ENCODE peak calls at places on chromosomes 12 and 14, in four cellular contexts. H, D, B and W are unnamed samples.

GRCh38 chr12:90854136-90854689 is 100.8 kb downstream of the CCER1 start:
- DNase-seq in H (peak), B (peak), D (no peak), W (no peak)

GRCh38 chr12:85575115-85576096 is 260.8 kb downstream of the RASSF9 start:
- DNase-seq in H (peak), D (no peak), B (peak), W (peak)

GRCh38 chr14:53668861-53669260 is 287.8 kb downstream of the BMP4 start:
- DNase-seq in B (no peak), H (no peak), D (no peak), W (no peak)

GRCh38 chr12:57460457-57461325 is 1.1 kb downstream of the GLI1 start:
- DNase-seq in H (no peak), D (no peak), B (no peak), W (peak)

GRCh38 chr12:132355742-132356681 is 26.6 kb upstream of the GALNT9 start:
- DNase-seq in B (no peak), H (no peak), D (peak), W (no peak)

GRCh38 chr12:99959549-99960170 is 25.1 kb downstream of the ANKS1B start:
- DNase-seq in H (no peak), B (no peak), D (no peak), W (no peak)

GRCh38 chr12:75556306-75556899 is 45.0 kb upstream of the KRR1 start:
- DNase-seq in D (no peak), B (no peak), H (no peak), W (no peak)

GRCh38 chr14:46940600-46940999 is 289.0 kb upstream of the RPL10L start:
- DNase-seq in D (no peak), H (no peak), B (no peak), W (no peak)

GRCh38 chr12:66011731-66012130 is 118.8 kb downstream of the LLPH start:
- DNase-seq in D (no peak), H (no peak), B (no peak), W (no peak)

GRCh38 chr14:89270439-89271227 is 146.4 kb downstream of the FOXN3 start:
- DNase-seq in D (peak), B (no peak), H (peak), W (peak)

GRCh38 chr12:51048601-51049369 is 658 bp downstream of the LETMD1 start:
- DNase-seq in H (no peak), D (no peak), B (no peak), W (no peak)

GRCh38 chr12:51793201-51793600 is 55.3 kb downstream of the FIGNL2 start:
- DNase-seq in B (no peak), D (no peak), H (no peak), W (no peak)

GRCh38 chr14:104706733-104707628 is 17.0 kb upstream of the ADSS1 start:
- DNase-seq in B (no peak), D (no peak), H (no peak), W (no peak)

GRCh38 chr12:10497602-10498001 is 8.1 kb upstream of the EIF2S3B start:
- DNase-seq in B (no peak), H (no peak), D (no peak), W (no peak)

GRCh38 chr14:88481794-88482193 is 73.0 kb downstream of the PTPN21 start:
- DNase-seq in D (no peak), B (no peak), H (peak), W (no peak)

GRCh38 chr14:49196327-49196726 is 389.9 kb downstream of the RPS29 start:
- DNase-seq in B (no peak), H (no peak), D (no peak), W (no peak)

GRCh38 chr12:63070709-63071108 is 80.3 kb downstream of the AVPR1A start:
- DNase-seq in D (no peak), H (no peak), B (no peak), W (no peak)

GRCh38 chr12:93226356-93226755 is 151.4 kb upstream of the NUDT4 start:
- DNase-seq in B (no peak), H (no peak), D (no peak), W (no peak)

GRCh38 chr14:87785868-87786267 is 207.1 kb downstream of the GALC start:
- DNase-seq in B (no peak), H (no peak), D (no peak), W (no peak)

GRCh38 chr12:42128327-42128726 is 16.3 kb downstream of the GXYLT1 start:
- DNase-seq in B (no peak), D (no peak), H (no peak), W (no peak)

GRCh38 chr14:85688024-85688423 is 158.1 kb downstream of the FLRT2 start:
- DNase-seq in B (no peak), D (no peak), H (no peak), W (no peak)

GRCh38 chr12:81815611-81816010 is 56.5 kb upstream of the PPFIA2 start:
- DNase-seq in D (no peak), B (no peak), H (no peak), W (no peak)

GRCh38 chr12:16076553-16076952 is 165.4 kb downstream of the DERA start:
- DNase-seq in B (no peak), D (no peak), H (no peak), W (no peak)

GRCh38 chr14:61240206-61240605 is 40.9 kb downstream of the TMEM30B start:
- DNase-seq in B (no peak), H (no peak), D (no peak), W (no peak)

GRCh38 chr12:43806737-43807072 is 588 bp upstream of the TWF1 start:
- DNase-seq in D (no peak), B (no peak), H (no peak), W (no peak)

GRCh38 chr12:104138747-104139186 is 757 bp upstream of the NFYB start:
- DNase-seq in B (no peak), D (no peak), H (no peak), W (no peak)

GRCh38 chr12:15856097-15856982 is 25.8 kb upstream of the STRAP start:
- DNase-seq in H (peak), B (peak), D (no peak), W (peak)

GRCh38 chr12:3204143-3204542 is 127.0 kb downstream of the TSPAN9 start:
- DNase-seq in D (no peak), B (no peak), H (no peak), W (no peak)

GRCh38 chr14:23751591-23751990 is 115.4 kb downstream of the DHRS2 start:
- DNase-seq in D (no peak), H (no peak), B (no peak), W (no peak)

GRCh38 chr12:127260531-127260930 is 1006.4 kb upstream of the TMEM132C start:
- DNase-seq in B (no peak), D (no peak), H (no peak), W (no peak)

GRCh38 chr12:92539966-92540791 is 162.6 kb upstream of the PLEKHG7 start:
- DNase-seq in D (no peak), B (peak), H (peak), W (peak)

GRCh38 chr14:28785096-28785952 is 18.7 kb downstream of the FOXG1 start:
- DNase-seq in D (no peak), B (peak), H (no peak), W (no peak)

GRCh38 chr12:20212658-20213387 is 155.5 kb upstream of the PDE3A start:
- DNase-seq in H (peak), B (peak), D (peak), W (peak)

GRCh38 chr14:100127853-100128455 is 31.5 kb downstream of the DEGS2 start:
- DNase-seq in H (no peak), D (no peak), B (no peak), W (no peak)

GRCh38 chr12:14366211-14366762 is 805 bp downstream of the ATF7IP start:
- DNase-seq in H (no peak), D (no peak), B (no peak), W (no peak)

GRCh38 chr12:32270818-32271710 is 128.3 kb upstream of the FGD4 start:
- DNase-seq in B (no peak), H (no peak), D (no peak), W (no peak)

GRCh38 chr12:49507139-49507538 is 31.7 kb upstream of the KCNH3 start:
- DNase-seq in B (no peak), D (no peak), H (no peak), W (no peak)

GRCh38 chr14:102728509-102728908 is 48.7 kb upstream of the TRAF3 start:
- DNase-seq in B (no peak), D (no peak), H (no peak), W (no peak)

GRCh38 chr12:6215932-6216494 is 15.8 kb downstream of the CD9 start:
- DNase-seq in B (peak), D (no peak), H (peak), W (peak)

GRCh38 chr12:107448198-107448597 is 237.4 kb upstream of the PWP1 start:
- DNase-seq in B (no peak), H (no peak), D (no peak), W (no peak)
- TF ChIP-seq CTCF in B (no peak), H (peak), D (peak), W (no peak)

GRCh38 chr14:77025744-77026165 is 2.8 kb downstream of the IRF2BPL start:
- DNase-seq in B (no peak), D (peak), H (peak), W (peak)

GRCh38 chr14:77024171-77024627 is 4.3 kb downstream of the IRF2BPL start:
- DNase-seq in H (peak), D (peak), B (peak), W (peak)

GRCh38 chr14:77018785-77019184 is 9.7 kb downstream of the IRF2BPL start:
- DNase-seq in D (no peak), B (no peak), H (no peak), W (no peak)

GRCh38 chr14:77023001-77023996 is 5.2 kb downstream of the IRF2BPL start:
- DNase-seq in H (peak), D (peak), B (peak), W (peak)

DNA sequence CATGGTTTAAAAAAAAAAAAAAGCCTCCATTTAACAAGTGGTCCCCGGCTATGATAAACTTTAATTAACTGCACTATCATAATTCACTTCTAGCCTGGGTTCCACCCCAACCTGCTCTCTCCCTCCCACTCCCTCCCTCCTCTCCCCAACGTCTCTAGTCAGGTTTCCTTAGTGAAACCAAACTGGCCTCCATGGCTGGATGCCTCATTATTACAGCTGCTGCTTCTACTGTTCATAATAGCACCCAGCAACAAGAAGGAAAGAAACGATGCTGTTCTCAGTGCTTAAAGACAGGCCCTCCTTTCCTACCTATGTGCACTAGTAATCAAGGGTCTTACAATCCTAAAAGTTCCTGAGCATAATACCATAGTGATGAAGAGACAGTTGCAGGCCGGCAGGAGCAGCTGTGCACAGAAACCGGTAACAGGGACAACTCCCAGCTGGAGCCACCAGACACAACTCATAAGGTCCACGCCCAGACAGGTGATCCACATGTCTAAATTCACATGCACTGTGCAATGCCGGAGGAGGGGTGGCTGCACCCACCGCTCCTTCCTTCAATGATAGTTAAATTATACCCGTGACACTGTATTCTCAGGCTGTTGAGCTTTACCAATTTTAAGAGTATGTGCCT is 6.2 kb downstream of the IRF2BPL start:
- DNase-seq in B (no peak), D (no peak), H (no peak), W (peak)
- TF ChIP-seq POLR2A in B (no peak), D (no peak), H (no peak), W (no peak)

GRCh38 chr14:74906923-74907620 is 16.0 kb downstream of the RPS6KL1 start:
- DNase-seq in D (no peak), H (peak), B (no peak), W (no peak)
- TF ChIP-seq CTCF in D (no peak), H (no peak), B (no peak), W (peak)

GRCh38 chr14:22563987-22564386 is 25.0 kb downstream of the DAD1 start:
- DNase-seq in B (no peak), H (no peak), D (no peak), W (no peak)

GRCh38 chr14:22567437-22567836 is 21.6 kb downstream of the DAD1 start:
- DNase-seq in B (no peak), D (no peak), H (no peak), W (no peak)

GRCh38 chr14:22566845-22567244 is 22.2 kb downstream of the DAD1 start:
- DNase-seq in B (no peak), H (no peak), D (no peak), W (no peak)

GRCh38 chr14:22564463-22564862 is 24.6 kb downstream of the DAD1 start:
- DNase-seq in D (no peak), H (no peak), B (no peak), W (no peak)

DNA sequence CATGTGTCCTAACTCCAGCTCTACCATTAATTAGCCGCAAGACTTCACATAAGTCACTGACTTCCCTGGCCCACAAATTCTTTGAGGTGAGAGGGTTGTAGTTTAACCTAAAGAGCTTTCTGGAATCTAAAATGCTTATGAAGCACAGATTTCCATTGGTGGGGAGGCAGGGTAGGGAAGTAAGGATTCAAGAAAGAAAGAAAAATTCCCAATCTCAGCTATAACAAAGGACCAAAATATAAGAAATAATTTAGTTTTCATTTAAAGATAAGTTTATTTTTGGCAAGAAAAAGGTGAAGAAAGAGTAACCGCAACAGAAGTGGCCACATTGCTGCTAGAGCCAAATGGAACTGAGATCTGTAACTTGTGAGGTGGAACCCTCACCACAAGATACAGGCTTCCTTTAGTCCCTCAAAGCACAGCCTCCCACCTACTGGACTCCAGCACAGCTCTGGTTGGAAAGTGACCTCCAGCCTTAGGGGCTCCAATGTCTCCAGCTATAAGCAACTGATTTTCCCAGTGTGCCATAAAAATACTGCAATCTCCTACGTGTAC is 23.6 kb downstream of the DAD1 start:
- DNase-seq in D (no peak), B (no peak), H (no peak), W (no peak)
- TF ChIP-seq POLR2A in D (no peak), B (no peak), H (no peak), W (no peak)

DNA sequence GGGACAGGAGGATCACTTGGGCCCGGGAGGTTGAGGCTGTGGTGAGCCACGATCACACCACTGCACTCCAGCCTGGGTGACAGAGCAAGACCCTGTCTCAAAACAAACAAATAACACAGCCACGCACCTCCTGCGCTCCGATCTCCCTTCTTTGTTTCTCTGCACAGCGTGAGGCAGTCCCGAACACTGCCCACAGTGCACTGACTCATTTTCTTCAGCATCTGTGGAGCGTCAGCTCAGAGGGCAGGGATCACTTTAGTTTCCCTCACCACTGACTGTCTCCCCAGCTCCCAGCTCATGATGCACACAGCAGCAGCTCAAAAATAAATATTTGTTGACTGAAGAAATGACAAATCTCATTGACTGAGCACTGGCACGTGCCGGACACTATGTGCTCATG is 883 bp upstream of the MYL2 start:
- DNase-seq in D (no peak), B (no peak), H (no peak), W (no peak)
- TF ChIP-seq CTCF in D (no peak), B (no peak), H (no peak), W (no peak)

GRCh38 chr12:2034633-2035420 is 18.0 kb upstream of the CACNA1C start:
- DNase-seq in H (peak), B (peak), D (peak), W (peak)
- TF ChIP-seq POLR2A in H (no peak), B (no peak), D (no peak), W (no peak)